ENCODE peak calls at places on chromosomes 13 and 19, in seven cellular contexts. One of them, this sample, is unnamed.

GRCh38 chr19:47433121-47433520 is 13.8 kb upstream of the MEIS3 start:
- DNase-seq in cardiac muscle cell: peak
- DNase-seq in esophagus squamous epithelium: no peak
- DNase-seq in breast epithelium: no peak
- DNase-seq in heart right ventricle: no peak
- DNase-seq in thoracic aorta: no peak
- DNase-seq in body of pancreas: no peak
- DNase-seq in this sample: no peak

GRCh38 chr13:48680756-48681392 is 27.1 kb downstream of the CYSLTR2 start:
- DNase-seq in breast epithelium: no peak
- DNase-seq in cardiac muscle cell: no peak
- DNase-seq in heart right ventricle: no peak
- DNase-seq in esophagus squamous epithelium: no peak
- DNase-seq in thoracic aorta: no peak
- DNase-seq in body of pancreas: no peak
- DNase-seq in this sample: no peak

GRCh38 chr19:30086916-30087315 is 144.9 kb downstream of the URI1 start:
- DNase-seq in cardiac muscle cell: no peak
- DNase-seq in esophagus squamous epithelium: no peak
- DNase-seq in thoracic aorta: no peak
- DNase-seq in breast epithelium: no peak
- DNase-seq in body of pancreas: no peak
- DNase-seq in heart right ventricle: no peak
- DNase-seq in this sample: no peak

GRCh38 chr13:73833331-73834070 is 300.7 kb downstream of the KLF12 start:
- DNase-seq in cardiac muscle cell: no peak
- DNase-seq in esophagus squamous epithelium: no peak
- DNase-seq in heart right ventricle: no peak
- DNase-seq in breast epithelium: no peak
- DNase-seq in body of pancreas: no peak
- DNase-seq in thoracic aorta: no peak
- DNase-seq in this sample: no peak

GRCh38 chr13:27359203-27359821 is 65.1 kb upstream of the GTF3A start:
- DNase-seq in breast epithelium: peak
- DNase-seq in heart right ventricle: peak
- DNase-seq in esophagus squamous epithelium: no peak
- DNase-seq in body of pancreas: peak
- DNase-seq in thoracic aorta: no peak
- DNase-seq in cardiac muscle cell: peak
- DNase-seq in this sample: peak

GRCh38 chr13:32267836-32268439 is 47.2 kb downstream of the ZAR1L start:
- DNase-seq in heart right ventricle: no peak
- DNase-seq in body of pancreas: peak
- DNase-seq in esophagus squamous epithelium: no peak
- DNase-seq in thoracic aorta: no peak
- DNase-seq in breast epithelium: no peak
- DNase-seq in cardiac muscle cell: peak
- DNase-seq in this sample: no peak

GRCh38 chr13:50766043-50766442 is 77.4 kb downstream of the DLEU7 start:
- DNase-seq in body of pancreas: no peak
- DNase-seq in breast epithelium: no peak
- DNase-seq in esophagus squamous epithelium: no peak
- DNase-seq in cardiac muscle cell: no peak
- DNase-seq in thoracic aorta: no peak
- DNase-seq in heart right ventricle: no peak
- DNase-seq in this sample: no peak

GRCh38 chr13:37168922-37169321 is 63.5 kb upstream of the CSNK1A1L start:
- DNase-seq in body of pancreas: no peak
- DNase-seq in esophagus squamous epithelium: no peak
- DNase-seq in breast epithelium: no peak
- DNase-seq in cardiac muscle cell: no peak
- DNase-seq in heart right ventricle: no peak
- DNase-seq in thoracic aorta: no peak
- DNase-seq in this sample: no peak

GRCh38 chr19:53394522-53394973 is 401 bp upstream of the ZNF765 start:
- DNase-seq in breast epithelium: peak
- DNase-seq in body of pancreas: peak
- DNase-seq in cardiac muscle cell: peak
- DNase-seq in esophagus squamous epithelium: no peak
- DNase-seq in heart right ventricle: peak
- DNase-seq in thoracic aorta: peak
- DNase-seq in this sample: peak

GRCh38 chr19:54414156-54414555 is 1.1 kb upstream of the TTYH1 start:
- DNase-seq in thoracic aorta: no peak
- DNase-seq in heart right ventricle: no peak
- DNase-seq in cardiac muscle cell: no peak
- DNase-seq in body of pancreas: no peak
- DNase-seq in breast epithelium: no peak
- DNase-seq in esophagus squamous epithelium: no peak
- DNase-seq in this sample: no peak

GRCh38 chr19:54415901-54416621 is 797 bp downstream of the TTYH1 start:
- DNase-seq in body of pancreas: no peak
- DNase-seq in breast epithelium: no peak
- DNase-seq in thoracic aorta: no peak
- DNase-seq in cardiac muscle cell: no peak
- DNase-seq in esophagus squamous epithelium: no peak
- DNase-seq in heart right ventricle: no peak
- DNase-seq in this sample: no peak

GRCh38 chr19:54416695-54417491 is 1.6 kb downstream of the TTYH1 start:
- DNase-seq in thoracic aorta: no peak
- DNase-seq in cardiac muscle cell: no peak
- DNase-seq in esophagus squamous epithelium: no peak
- DNase-seq in breast epithelium: no peak
- DNase-seq in heart right ventricle: no peak
- DNase-seq in body of pancreas: no peak
- DNase-seq in this sample: peak

GRCh38 chr19:54412877-54413276 is 2.4 kb upstream of the TTYH1 start:
- DNase-seq in thoracic aorta: no peak
- DNase-seq in breast epithelium: no peak
- DNase-seq in body of pancreas: no peak
- DNase-seq in heart right ventricle: no peak
- DNase-seq in esophagus squamous epithelium: no peak
- DNase-seq in cardiac muscle cell: no peak
- DNase-seq in this sample: no peak

GRCh38 chr19:54415208-54415900 is at the start of gene TTYH1:
- DNase-seq in body of pancreas: peak
- DNase-seq in esophagus squamous epithelium: no peak
- DNase-seq in thoracic aorta: no peak
- DNase-seq in heart right ventricle: no peak
- DNase-seq in cardiac muscle cell: no peak
- DNase-seq in breast epithelium: no peak
- DNase-seq in this sample: no peak
- TF ChIP-seq CTCF in body of pancreas: peak
- TF ChIP-seq CTCF in esophagus squamous epithelium: no peak
- TF ChIP-seq CTCF in thoracic aorta: no peak
- TF ChIP-seq CTCF in heart right ventricle: no peak
- TF ChIP-seq CTCF in cardiac muscle cell: peak
- TF ChIP-seq CTCF in breast epithelium: no peak
- TF ChIP-seq CTCF in this sample: peak

DNA sequence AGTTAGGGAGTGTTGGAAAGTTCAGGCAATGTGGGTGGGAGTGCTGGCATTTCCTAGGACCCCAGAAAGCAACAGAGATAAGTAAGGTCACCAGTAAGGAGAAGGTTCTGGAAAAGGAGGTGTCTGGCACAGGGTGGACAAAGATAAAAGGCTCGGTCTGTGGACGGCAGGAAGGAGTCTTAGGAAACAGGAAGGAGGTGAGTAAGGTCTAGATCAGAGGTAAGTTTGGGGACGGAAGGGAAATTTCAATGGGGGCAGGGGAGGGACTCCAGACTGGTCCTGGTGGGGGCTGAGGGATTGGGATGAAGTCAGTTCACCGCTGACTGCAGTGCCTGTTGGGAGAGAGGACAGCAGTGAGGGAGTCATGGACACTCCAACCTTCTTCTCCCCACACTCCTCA is 7.8 kb upstream of the OPA3 start:
- DNase-seq in body of pancreas: no peak
- DNase-seq in esophagus squamous epithelium: no peak
- DNase-seq in heart right ventricle: no peak
- DNase-seq in breast epithelium: no peak
- DNase-seq in thoracic aorta: no peak
- DNase-seq in cardiac muscle cell: no peak
- DNase-seq in this sample: no peak
- H3K27ac ChIP-seq in body of pancreas: no peak
- H3K27ac ChIP-seq in esophagus squamous epithelium: no peak
- H3K27ac ChIP-seq in heart right ventricle: peak
- H3K27ac ChIP-seq in breast epithelium: no peak
- H3K27ac ChIP-seq in thoracic aorta: no peak
- H3K27ac ChIP-seq in cardiac muscle cell: no peak
- H3K27ac ChIP-seq in this sample: peak

DNA sequence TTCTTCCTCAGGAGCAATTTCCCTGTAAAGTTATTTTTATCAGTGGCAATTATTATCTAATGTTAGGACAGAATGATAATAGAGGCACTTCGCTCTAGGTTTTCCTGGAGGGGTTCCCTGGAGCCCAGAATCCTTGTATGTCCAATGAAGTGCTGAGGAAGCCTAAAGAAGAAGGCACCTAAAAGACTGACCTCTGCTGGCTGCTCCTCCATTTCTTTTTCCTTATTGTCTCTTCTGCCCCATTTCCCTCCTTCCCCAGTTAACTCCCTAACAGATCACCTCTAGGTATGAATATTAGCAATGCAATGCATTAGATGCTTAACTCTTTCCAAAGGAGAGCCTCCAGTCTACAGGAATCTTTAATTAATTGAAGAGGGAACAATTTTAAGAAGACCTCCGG is 985.4 kb downstream of the DIAPH3 start:
- DNase-seq in esophagus squamous epithelium: no peak
- DNase-seq in cardiac muscle cell: peak
- DNase-seq in breast epithelium: no peak
- DNase-seq in thoracic aorta: no peak
- DNase-seq in heart right ventricle: no peak
- DNase-seq in body of pancreas: no peak
- DNase-seq in this sample: no peak
- TF ChIP-seq CTCF in esophagus squamous epithelium: no peak
- TF ChIP-seq CTCF in cardiac muscle cell: peak
- TF ChIP-seq CTCF in breast epithelium: no peak
- TF ChIP-seq CTCF in thoracic aorta: no peak
- TF ChIP-seq CTCF in heart right ventricle: no peak
- TF ChIP-seq CTCF in body of pancreas: no peak
- TF ChIP-seq CTCF in this sample: peak

GRCh38 chr13:44278164-44278563 is 95.5 kb upstream of the SERP2 start:
- DNase-seq in cardiac muscle cell: no peak
- DNase-seq in heart right ventricle: no peak
- DNase-seq in breast epithelium: no peak
- DNase-seq in thoracic aorta: no peak
- DNase-seq in esophagus squamous epithelium: no peak
- DNase-seq in body of pancreas: no peak
- DNase-seq in this sample: no peak
- H3K27ac ChIP-seq in cardiac muscle cell: no peak
- H3K27ac ChIP-seq in heart right ventricle: no peak
- H3K27ac ChIP-seq in breast epithelium: no peak
- H3K27ac ChIP-seq in thoracic aorta: no peak
- H3K27ac ChIP-seq in esophagus squamous epithelium: no peak
- H3K27ac ChIP-seq in body of pancreas: peak
- H3K27ac ChIP-seq in this sample: no peak

GRCh38 chr13:75855216-75855615 is 219.1 kb downstream of the LMO7 start:
- DNase-seq in breast epithelium: no peak
- DNase-seq in thoracic aorta: no peak
- DNase-seq in cardiac muscle cell: no peak
- DNase-seq in heart right ventricle: no peak
- DNase-seq in esophagus squamous epithelium: no peak
- DNase-seq in body of pancreas: no peak
- DNase-seq in this sample: no peak

GRCh38 chr13:75855847-75856246 is 219.7 kb downstream of the LMO7 start:
- DNase-seq in cardiac muscle cell: no peak
- DNase-seq in thoracic aorta: no peak
- DNase-seq in breast epithelium: no peak
- DNase-seq in esophagus squamous epithelium: no peak
- DNase-seq in heart right ventricle: no peak
- DNase-seq in body of pancreas: no peak
- DNase-seq in this sample: no peak

GRCh38 chr13:75847588-75847987 is 211.5 kb downstream of the LMO7 start:
- DNase-seq in thoracic aorta: no peak
- DNase-seq in body of pancreas: no peak
- DNase-seq in breast epithelium: no peak
- DNase-seq in esophagus squamous epithelium: no peak
- DNase-seq in cardiac muscle cell: no peak
- DNase-seq in heart right ventricle: no peak
- DNase-seq in this sample: no peak

DNA sequence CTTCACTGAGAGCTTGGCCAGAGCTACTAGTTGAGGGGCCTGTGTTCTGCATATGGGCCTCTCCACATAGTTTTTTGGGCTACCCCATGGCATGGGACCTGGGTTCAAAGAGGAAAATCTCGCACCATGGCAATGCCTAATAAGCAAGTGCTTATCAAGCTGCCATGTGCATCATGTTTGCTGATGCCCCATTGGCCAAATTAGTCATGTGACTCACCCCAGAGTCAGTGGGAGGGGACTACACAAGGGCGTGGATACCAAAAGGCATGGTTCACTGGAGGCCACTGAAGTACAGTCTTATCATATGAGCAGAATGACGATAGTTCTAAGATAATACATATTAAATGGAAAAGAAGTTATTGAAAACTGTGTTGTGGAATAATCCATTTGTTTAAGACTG is 214.8 kb downstream of the LMO7 start:
- DNase-seq in breast epithelium: no peak
- DNase-seq in body of pancreas: no peak
- DNase-seq in cardiac muscle cell: no peak
- DNase-seq in thoracic aorta: no peak
- DNase-seq in heart right ventricle: no peak
- DNase-seq in esophagus squamous epithelium: no peak
- DNase-seq in this sample: no peak
- TF ChIP-seq CTCF in breast epithelium: no peak
- TF ChIP-seq CTCF in body of pancreas: no peak
- TF ChIP-seq CTCF in cardiac muscle cell: no peak
- TF ChIP-seq CTCF in thoracic aorta: no peak
- TF ChIP-seq CTCF in heart right ventricle: no peak
- TF ChIP-seq CTCF in esophagus squamous epithelium: no peak
- TF ChIP-seq CTCF in this sample: no peak